ENCODE peak calls at places on chromosome 10, in eight cellular contexts. W is NCI-H460; U is stimulated activated CD8-positive, alpha-beta memory T cell treated with anti-CD3 and anti-CD28 coated beads, Interleukin-7, amount 100 ng/mL, for 1 hour; B is globus pallidus; Y is NT2/D1; X is RKO; R is head of caudate nucleus; Q is HEK293T. Z is an unnamed sample.

GRCh38 chr10:16717617-16718395 is 99.4 kb downstream of the RSU1 start:
- DNase-seq in X (no peak), Y (no peak), W (no peak), B (no peak), R (no peak), U (no peak), Q (no peak), Z (no peak)

GRCh38 chr10:68560916-68561691 is 967 bp downstream of the TET1 start:
- DNase-seq in W (no peak), U (no peak), X (no peak), Q (peak), B (no peak), R (no peak), Y (no peak), Z (no peak)

GRCh38 chr10:113126506-113127192 is 176.6 kb downstream of the TCF7L2 start:
- DNase-seq in Y (peak), X (peak), B (peak), W (peak), U (peak), R (peak), Q (peak), Z (peak)

GRCh38 chr10:102133373-102134195 is 744 bp downstream of the PPRC1 start:
- DNase-seq in U (no peak), W (no peak), R (peak), Q (peak), Y (no peak), X (peak), B (peak), Z (peak)

GRCh38 chr10:110069502-110069982 is 61.8 kb downstream of the ADD3 start:
- DNase-seq in X (no peak), Y (no peak), W (no peak), B (no peak), Q (no peak), U (no peak), R (no peak), Z (no peak)

GRCh38 chr10:116694253-116694926 is 48.0 kb downstream of the HSPA12A start:
- DNase-seq in U (no peak), X (no peak), R (no peak), B (no peak), W (no peak), Y (peak), Q (no peak), Z (no peak)

GRCh38 chr10:112799038-112799437 is 151.0 kb upstream of the TCF7L2 start:
- DNase-seq in R (no peak), X (no peak), W (no peak), Q (no peak), B (no peak), Y (no peak), U (no peak), Z (no peak)

GRCh38 chr10:129761166-129761565 is 202.9 kb downstream of the EBF3 start:
- DNase-seq in Y (no peak), X (no peak), U (no peak), Q (no peak), W (no peak), R (peak), B (no peak), Z (no peak)

GRCh38 chr10:32256613-32257437 is 90.1 kb downstream of the EPC1 start:
- DNase-seq in X (peak), U (peak), B (peak), R (peak), W (peak), Q (peak), Y (no peak), Z (peak)

GRCh38 chr10:131851332-131851731 is 49.5 kb upstream of the PPP2R2D start:
- DNase-seq in X (no peak), R (no peak), W (no peak), Q (no peak), U (no peak), B (no peak), Y (no peak), Z (no peak)

GRCh38 chr10:62794306-62794705 is 10.2 kb upstream of the ADO start:
- DNase-seq in Q (no peak), R (no peak), B (no peak), Y (no peak), W (no peak), X (no peak), U (no peak), Z (no peak)

GRCh38 chr10:33273295-33274002 is 61.0 kb downstream of the NRP1 start:
- DNase-seq in R (peak), Y (no peak), W (peak), Q (no peak), X (no peak), B (peak), U (no peak), Z (peak)

GRCh38 chr10:33134011-33134751 is 176.2 kb upstream of the ITGB1 start:
- DNase-seq in W (peak), Q (no peak), B (no peak), Y (no peak), X (peak), R (peak), U (peak), Z (peak)

GRCh38 chr10:29634105-29634504 is 666 bp downstream of the SVIL start:
- DNase-seq in Q (no peak), W (no peak), R (no peak), B (no peak), U (no peak), X (no peak), Y (no peak), Z (no peak)

GRCh38 chr10:49053053-49053997 is 62.0 kb downstream of the VSTM4 start:
- DNase-seq in R (no peak), W (no peak), Y (no peak), X (no peak), Q (no peak), B (no peak), U (no peak), Z (no peak)

GRCh38 chr10:44459677-44460076 is 74.8 kb upstream of the CXCL12 start:
- DNase-seq in W (no peak), U (no peak), B (no peak), Y (no peak), R (no peak), X (no peak), Q (no peak), Z (no peak)

Z was measured in A549.